ENCODE peak calls at places on chromosomes 11 and 22, in five cellular contexts. B is astrocyte of the cerebellum; Q is left cardiac atrium; C is naive thymus-derived CD8-positive, alpha-beta T cell; O is ELR. D is an unnamed sample.

GRCh38 chr11:27921472-27921871 is 186.5 kb downstream of the KIF18A start:
- DNase-seq in Q (no peak), O (peak), B (no peak), C (no peak), D (no peak)

GRCh38 chr11:36239636-36240035 is 49.6 kb downstream of the COMMD9 start:
- DNase-seq in Q (no peak), C (no peak), O (no peak), B (no peak), D (no peak)

GRCh38 chr11:99197477-99197876 is 176.7 kb downstream of the CNTN5 start:
- DNase-seq in C (no peak), B (no peak), O (no peak), Q (no peak), D (no peak)

GRCh38 chr22:45684169-45684568 is 12.5 kb downstream of the ATXN10 start:
- DNase-seq in B (no peak), C (no peak), Q (no peak), O (no peak), D (no peak)

GRCh38 chr22:24731786-24732185 is 42.7 kb downstream of the PIWIL3 start:
- DNase-seq in B (no peak), Q (no peak), O (no peak), C (no peak), D (no peak)

GRCh38 chr11:68990995-68991780 is 10.4 kb upstream of the MRGPRD start:
- DNase-seq in O (no peak), C (no peak), Q (no peak), B (no peak), D (no peak)

GRCh38 chr11:113267536-113267935 is 46.8 kb upstream of the TTC12 start:
- DNase-seq in Q (no peak), B (no peak), O (no peak), C (no peak), D (no peak)

GRCh38 chr11:19268901-19269300 is 28.2 kb upstream of the E2F8 start:
- DNase-seq in Q (no peak), C (no peak), O (no peak), B (no peak), D (no peak)

GRCh38 chr11:73387594-73388021 is 11.4 kb downstream of the RELT start:
- DNase-seq in Q (no peak), C (no peak), B (no peak), O (no peak), D (no peak)

GRCh38 chr22:50695421-50696250 is 23.0 kb downstream of the SHANK3 start:
- DNase-seq in C (no peak), Q (no peak), O (no peak), B (no peak), D (no peak)

GRCh38 chr11:11380340-11380739 is 27.3 kb upstream of the CSNK2A3 start:
- DNase-seq in Q (no peak), C (no peak), B (no peak), O (no peak), D (no peak)

GRCh38 chr11:84419576-84419975 is 1133.4 kb upstream of the CCDC90B start:
- DNase-seq in Q (no peak), C (no peak), O (no peak), B (no peak), D (no peak)

GRCh38 chr11:68803766-68804165 is 38.0 kb downstream of the CPT1A start:
- DNase-seq in Q (no peak), C (no peak), O (no peak), B (no peak), D (no peak)

GRCh38 chr11:3855808-3856491 is 486 bp downstream of the STIM1 start:
- DNase-seq in C (peak), O (peak), Q (peak), B (no peak), D (peak)

GRCh38 chr11:92830382-92831148 is 138.9 kb upstream of the MTNR1B start:
- DNase-seq in O (no peak), C (no peak), Q (no peak), B (no peak), D (no peak)

GRCh38 chr11:94968334-94968958 is 4.9 kb downstream of the CWC15 start:
- DNase-seq in B (peak), O (peak), C (no peak), Q (no peak), D (peak)

GRCh38 chr11:94117871-94118270 is 10.8 kb upstream of the PANX1 start:
- DNase-seq in C (no peak), B (no peak), O (peak), Q (no peak), D (no peak)

GRCh38 chr22:46064966-46065666 is 85.2 kb upstream of the PPARA start:
- DNase-seq in C (no peak), O (peak), B (no peak), Q (peak), D (no peak)

GRCh38 chr11:60594998-60595637 is 79.9 kb downstream of the MS4A13 start:
- DNase-seq in B (no peak), Q (no peak), C (no peak), O (no peak), D (no peak)

GRCh38 chr11:97751405-97751804 is 1269.3 kb upstream of the CNTN5 start:
- DNase-seq in B (no peak), Q (no peak), O (no peak), C (no peak), D (no peak)

GRCh38 chr22:50274311-50274710 is 4.1 kb upstream of the MAPK11 start:
- DNase-seq in O (peak), B (no peak), Q (peak), C (peak), D (peak)

GRCh38 chr11:65497141-65498041 is 1.5 kb upstream of the MALAT1 start:
- DNase-seq in Q (peak), B (peak), C (peak), O (peak), D (peak)

GRCh38 chr11:19905280-19905853 is 192.7 kb downstream of the NAV2 start:
- DNase-seq in B (no peak), O (peak), Q (no peak), C (no peak), D (peak)

GRCh38 chr11:20023082-20023426 is 137.2 kb downstream of the DBX1 start:
- DNase-seq in C (no peak), O (no peak), B (no peak), Q (no peak), D (no peak)

GRCh38 chr22:37161442-37161841 is 11.7 kb upstream of the IL2RB start:
- DNase-seq in O (peak), Q (no peak), C (no peak), B (no peak), D (no peak)

GRCh38 chr22:20037419-20037818 is 16.5 kb downstream of the TANGO2 start:
- DNase-seq in C (no peak), B (no peak), O (no peak), Q (no peak), D (no peak)

GRCh38 chr11:6387811-6388599 is 2.3 kb upstream of the SMPD1 start:
- DNase-seq in O (peak), C (no peak), Q (no peak), B (no peak), D (no peak)

GRCh38 chr11:27596388-27596787 is 89.8 kb upstream of the LIN7C start:
- DNase-seq in B (no peak), Q (no peak), C (no peak), O (no peak), D (no peak)

GRCh38 chr11:130600139-130600538 is 151.7 kb downstream of the ADAMTS15 start:
- DNase-seq in Q (no peak), B (no peak), O (no peak), C (no peak), D (no peak)

GRCh38 chr11:132604446-132604845 is 927.9 kb downstream of the OPCML start:
- DNase-seq in O (peak), B (peak), Q (no peak), C (no peak), D (no peak)

GRCh38 chr22:28373841-28374240 is 305.8 kb downstream of the TTC28 start:
- DNase-seq in Q (no peak), C (no peak), B (no peak), O (peak), D (no peak)

GRCh38 chr11:93279911-93280347 is 50.6 kb upstream of the DEUP1 start:
- DNase-seq in Q (no peak), B (no peak), C (no peak), O (no peak), D (no peak)

GRCh38 chr22:23700706-23701105 is 9.9 kb downstream of the RGL4 start:
- DNase-seq in B (no peak), Q (no peak), C (no peak), O (no peak), D (no peak)

GRCh38 chr11:17547932-17548331 is 873 bp downstream of the OTOG start:
- DNase-seq in O (no peak), C (no peak), B (no peak), Q (no peak), D (no peak)

GRCh38 chr22:36470994-36471331 is 10.5 kb downstream of the TXN2 start:
- DNase-seq in Q (no peak), B (no peak), C (no peak), O (peak), D (no peak)

GRCh38 chr22:24523873-24524272 is 28.7 kb downstream of the UPB1 start:
- DNase-seq in Q (no peak), B (peak), O (peak), C (no peak), D (no peak)

D was measured in RKO.